ENCODE peak calls at places on chromosome 13, in ten cellular contexts. One of them, this sample, is unnamed.

GRCh38 chr13:106373989-106374572 is 161.4 kb downstream of the EFNB2 start:
- DNase-seq in dorsolateral prefrontal cortex: no peak
- DNase-seq in transverse colon: no peak
- DNase-seq in tibial nerve: no peak
- DNase-seq in stomach: no peak
- DNase-seq in astrocyte: peak; percentile 71
- DNase-seq in CD8-positive, alpha-beta T cell: no peak
- DNase-seq in fibroblast of the aortic adventitia: peak; percentile 80
- DNase-seq in cardiac muscle cell: no peak
- DNase-seq in osteoblast: no peak
- DNase-seq in this sample: peak; percentile 48

GRCh38 chr13:37492741-37493514 is 105.6 kb downstream of the POSTN start:
- DNase-seq in cardiac muscle cell: peak; percentile 4
- DNase-seq in osteoblast: no peak
- DNase-seq in tibial nerve: no peak
- DNase-seq in dorsolateral prefrontal cortex: no peak
- DNase-seq in CD8-positive, alpha-beta T cell: no peak
- DNase-seq in fibroblast of the aortic adventitia: peak; percentile 72
- DNase-seq in stomach: no peak
- DNase-seq in transverse colon: no peak
- DNase-seq in astrocyte: peak; percentile 98
- DNase-seq in this sample: peak; percentile 60

GRCh38 chr13:113647351-113648217 is 10.4 kb downstream of the ATP4B start:
- DNase-seq in astrocyte: peak; percentile 20
- DNase-seq in stomach: peak; percentile 96
- DNase-seq in cardiac muscle cell: no peak
- DNase-seq in osteoblast: peak; percentile 76
- DNase-seq in transverse colon: peak; percentile 94
- DNase-seq in tibial nerve: peak; percentile 79
- DNase-seq in fibroblast of the aortic adventitia: peak; percentile 51
- DNase-seq in dorsolateral prefrontal cortex: peak; percentile 85
- DNase-seq in CD8-positive, alpha-beta T cell: no peak
- DNase-seq in this sample: peak; percentile 63

GRCh38 chr13:23715092-23715761 is 145.0 kb downstream of the TNFRSF19 start:
- DNase-seq in dorsolateral prefrontal cortex: no peak
- DNase-seq in stomach: no peak
- DNase-seq in tibial nerve: no peak
- DNase-seq in osteoblast: peak; percentile 41
- DNase-seq in transverse colon: no peak
- DNase-seq in cardiac muscle cell: no peak
- DNase-seq in astrocyte: no peak
- DNase-seq in fibroblast of the aortic adventitia: no peak
- DNase-seq in CD8-positive, alpha-beta T cell: no peak
- DNase-seq in this sample: no peak

GRCh38 chr13:82772802-82773201 is 1109.5 kb downstream of the SLITRK1 start:
- DNase-seq in cardiac muscle cell: no peak
- DNase-seq in tibial nerve: no peak
- DNase-seq in astrocyte: peak; percentile 36
- DNase-seq in transverse colon: no peak
- DNase-seq in stomach: no peak
- DNase-seq in osteoblast: no peak
- DNase-seq in dorsolateral prefrontal cortex: no peak
- DNase-seq in fibroblast of the aortic adventitia: peak; percentile 40
- DNase-seq in CD8-positive, alpha-beta T cell: no peak
- DNase-seq in this sample: peak; percentile 21

GRCh38 chr13:41075034-41075433 is 13.7 kb downstream of the WBP4 start:
- DNase-seq in cardiac muscle cell: peak; percentile 64
- DNase-seq in astrocyte: no peak
- DNase-seq in dorsolateral prefrontal cortex: no peak
- DNase-seq in stomach: no peak
- DNase-seq in fibroblast of the aortic adventitia: peak; percentile 60
- DNase-seq in tibial nerve: no peak
- DNase-seq in osteoblast: peak; percentile 31
- DNase-seq in transverse colon: no peak
- DNase-seq in CD8-positive, alpha-beta T cell: no peak
- DNase-seq in this sample: no peak

GRCh38 chr13:84607614-84608013 is 725.3 kb upstream of the SLITRK1 start:
- DNase-seq in dorsolateral prefrontal cortex: peak; percentile 14
- DNase-seq in astrocyte: peak; percentile 86
- DNase-seq in stomach: no peak
- DNase-seq in osteoblast: peak; percentile 58
- DNase-seq in transverse colon: no peak
- DNase-seq in tibial nerve: no peak
- DNase-seq in fibroblast of the aortic adventitia: peak; percentile 82
- DNase-seq in CD8-positive, alpha-beta T cell: no peak
- DNase-seq in cardiac muscle cell: no peak
- DNase-seq in this sample: peak; percentile 83

GRCh38 chr13:42064259-42064658 is 15.8 kb downstream of the DGKH start:
- DNase-seq in stomach: no peak
- DNase-seq in astrocyte: peak; percentile 96
- DNase-seq in tibial nerve: no peak
- DNase-seq in osteoblast: peak; percentile 71
- DNase-seq in fibroblast of the aortic adventitia: peak; percentile 59
- DNase-seq in dorsolateral prefrontal cortex: no peak
- DNase-seq in CD8-positive, alpha-beta T cell: no peak
- DNase-seq in transverse colon: no peak
- DNase-seq in cardiac muscle cell: no peak
- DNase-seq in this sample: peak; percentile 65

GRCh38 chr13:66888698-66889097 is 341.4 kb downstream of the PCDH9 start:
- DNase-seq in cardiac muscle cell: no peak
- DNase-seq in transverse colon: no peak
- DNase-seq in fibroblast of the aortic adventitia: no peak
- DNase-seq in astrocyte: peak; percentile 7
- DNase-seq in CD8-positive, alpha-beta T cell: no peak
- DNase-seq in osteoblast: no peak
- DNase-seq in stomach: no peak
- DNase-seq in dorsolateral prefrontal cortex: no peak
- DNase-seq in tibial nerve: no peak
- DNase-seq in this sample: no peak

GRCh38 chr13:100594731-100595130 is 6.1 kb upstream of the GGACT start:
- DNase-seq in osteoblast: no peak
- DNase-seq in fibroblast of the aortic adventitia: no peak
- DNase-seq in CD8-positive, alpha-beta T cell: no peak
- DNase-seq in astrocyte: no peak
- DNase-seq in tibial nerve: no peak
- DNase-seq in dorsolateral prefrontal cortex: no peak
- DNase-seq in cardiac muscle cell: peak; percentile 42
- DNase-seq in transverse colon: peak; percentile 38
- DNase-seq in stomach: peak; percentile 56
- DNase-seq in this sample: no peak

DNA sequence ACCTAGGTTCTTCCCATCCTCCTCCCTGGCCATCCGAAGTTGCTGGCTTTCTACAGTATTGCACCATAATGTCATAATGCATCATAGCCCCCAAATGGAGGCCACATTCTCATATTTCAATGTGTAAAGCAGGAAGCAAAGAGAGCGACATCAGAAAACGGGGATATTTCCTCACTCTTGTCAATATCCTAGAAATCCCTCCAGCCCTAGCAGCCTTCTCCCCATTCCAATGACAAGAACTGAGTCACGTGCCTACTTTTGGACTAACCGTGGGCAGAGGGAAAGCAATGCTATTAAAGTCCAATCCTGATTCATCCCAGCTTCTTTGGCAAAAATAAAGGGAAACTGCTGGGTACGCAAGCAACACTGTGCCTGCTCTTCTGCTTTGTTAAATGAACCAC is 4.3 kb upstream of the RAP2A start:
- DNase-seq in dorsolateral prefrontal cortex: peak; percentile 66
- DNase-seq in fibroblast of the aortic adventitia: peak; percentile 45
- DNase-seq in astrocyte: peak; percentile 52
- DNase-seq in transverse colon: no peak
- DNase-seq in osteoblast: peak; percentile 80
- DNase-seq in CD8-positive, alpha-beta T cell: no peak
- DNase-seq in stomach: no peak
- DNase-seq in tibial nerve: no peak
- DNase-seq in cardiac muscle cell: no peak
- DNase-seq in this sample: peak; percentile 63
- H3K4me3 ChIP-seq in dorsolateral prefrontal cortex: peak overlapping the region; percentile 34
- H3K4me3 ChIP-seq in fibroblast of the aortic adventitia: no peak overlapping the region
- H3K4me3 ChIP-seq in astrocyte: peak overlapping the region; percentile 40
- H3K4me3 ChIP-seq in transverse colon: no peak overlapping the region
- H3K4me3 ChIP-seq in osteoblast: peak overlapping the region; percentile 60
- H3K4me3 ChIP-seq in CD8-positive, alpha-beta T cell: no peak overlapping the region
- H3K4me3 ChIP-seq in stomach: no peak overlapping the region
- H3K4me3 ChIP-seq in tibial nerve: peak overlapping the region; percentile 0
- H3K4me3 ChIP-seq in cardiac muscle cell: no peak overlapping the region
- H3K4me3 ChIP-seq in this sample: peak overlapping the region; percentile 32

DNA sequence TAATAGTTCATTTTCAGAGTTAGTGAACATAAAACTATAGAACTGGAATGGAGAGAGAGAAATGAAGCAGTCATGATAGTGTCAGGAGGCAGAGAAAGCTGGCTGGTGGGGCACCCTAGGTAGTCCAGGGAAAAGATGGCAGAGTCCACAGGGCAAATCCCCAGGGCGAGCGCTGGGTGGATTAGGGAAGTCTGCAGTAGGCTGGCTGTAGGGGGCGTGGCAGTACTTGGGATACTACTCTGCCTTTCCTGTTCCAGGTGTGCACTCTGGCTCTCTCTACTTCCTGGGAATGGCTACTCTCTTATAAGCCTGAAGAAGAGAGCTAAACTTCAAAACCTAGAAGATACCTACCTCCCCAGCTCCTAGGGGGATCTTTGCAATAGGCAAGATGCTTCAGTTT is 232.9 kb upstream of the SLC10A2 start:
- DNase-seq in transverse colon: peak; percentile 60
- DNase-seq in osteoblast: no peak
- DNase-seq in fibroblast of the aortic adventitia: no peak
- DNase-seq in stomach: no peak
- DNase-seq in dorsolateral prefrontal cortex: no peak
- DNase-seq in CD8-positive, alpha-beta T cell: no peak
- DNase-seq in cardiac muscle cell: no peak
- DNase-seq in tibial nerve: no peak
- DNase-seq in astrocyte: no peak
- DNase-seq in this sample: no peak
- TF ChIP-seq CTCF in transverse colon: no peak
- TF ChIP-seq CTCF in osteoblast: no peak
- TF ChIP-seq CTCF in fibroblast of the aortic adventitia: no peak
- TF ChIP-seq CTCF in stomach: no peak
- TF ChIP-seq CTCF in dorsolateral prefrontal cortex: no peak
- TF ChIP-seq CTCF in CD8-positive, alpha-beta T cell: no peak
- TF ChIP-seq CTCF in cardiac muscle cell: no peak
- TF ChIP-seq CTCF in tibial nerve: no peak
- TF ChIP-seq CTCF in astrocyte: no peak
- TF ChIP-seq CTCF in this sample: no peak

DNA sequence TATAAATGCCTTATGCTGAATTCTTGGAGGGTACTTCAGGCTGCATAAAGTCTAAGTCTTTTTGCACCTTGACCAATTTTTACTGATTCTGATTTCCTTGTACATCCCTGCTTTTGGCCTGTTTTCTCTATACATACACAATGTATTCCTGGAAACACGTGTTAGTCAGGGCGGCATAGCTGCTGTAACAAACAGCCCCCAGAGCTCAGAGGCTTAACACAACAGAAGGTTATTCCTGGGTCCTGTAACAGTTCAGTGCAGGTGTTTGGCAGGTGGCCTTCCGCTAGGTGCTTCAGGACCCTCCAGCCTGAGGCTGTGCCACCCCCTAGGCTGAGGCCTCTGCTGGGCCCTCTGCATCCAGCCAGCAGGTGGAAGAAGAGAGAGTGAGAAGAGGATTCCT is 82.9 kb downstream of the ZAR1L start:
- DNase-seq in fibroblast of the aortic adventitia: no peak
- DNase-seq in stomach: no peak
- DNase-seq in cardiac muscle cell: no peak
- DNase-seq in osteoblast: no peak
- DNase-seq in CD8-positive, alpha-beta T cell: no peak
- DNase-seq in tibial nerve: no peak
- DNase-seq in dorsolateral prefrontal cortex: no peak
- DNase-seq in transverse colon: no peak
- DNase-seq in astrocyte: no peak
- DNase-seq in this sample: no peak
- H3K4me3 ChIP-seq in fibroblast of the aortic adventitia: no peak overlapping the region
- H3K4me3 ChIP-seq in stomach: no peak overlapping the region
- H3K4me3 ChIP-seq in cardiac muscle cell: no peak overlapping the region
- H3K4me3 ChIP-seq in osteoblast: no peak overlapping the region
- H3K4me3 ChIP-seq in CD8-positive, alpha-beta T cell: no peak overlapping the region
- H3K4me3 ChIP-seq in tibial nerve: no peak overlapping the region
- H3K4me3 ChIP-seq in dorsolateral prefrontal cortex: no peak overlapping the region
- H3K4me3 ChIP-seq in transverse colon: no peak overlapping the region
- H3K4me3 ChIP-seq in astrocyte: no peak overlapping the region
- H3K4me3 ChIP-seq in this sample: no peak overlapping the region

GRCh38 chr13:44574466-44574855 is 1.7 kb downstream of the TSC22D1 start:
- DNase-seq in fibroblast of the aortic adventitia: no peak
- DNase-seq in dorsolateral prefrontal cortex: no peak
- DNase-seq in osteoblast: peak; percentile 72
- DNase-seq in cardiac muscle cell: no peak
- DNase-seq in CD8-positive, alpha-beta T cell: no peak
- DNase-seq in tibial nerve: no peak
- DNase-seq in astrocyte: no peak
- DNase-seq in transverse colon: no peak
- DNase-seq in stomach: no peak
- DNase-seq in this sample: no peak

GRCh38 chr13:44573071-44573470 is 3.1 kb downstream of the TSC22D1 start:
- DNase-seq in fibroblast of the aortic adventitia: no peak
- DNase-seq in CD8-positive, alpha-beta T cell: no peak
- DNase-seq in osteoblast: no peak
- DNase-seq in astrocyte: no peak
- DNase-seq in dorsolateral prefrontal cortex: no peak
- DNase-seq in cardiac muscle cell: no peak
- DNase-seq in stomach: no peak
- DNase-seq in tibial nerve: no peak
- DNase-seq in transverse colon: no peak
- DNase-seq in this sample: no peak

GRCh38 chr13:44575741-44576395 is at the start of gene TSC22D1:
- DNase-seq in tibial nerve: peak; percentile 21
- DNase-seq in stomach: peak; percentile 51
- DNase-seq in cardiac muscle cell: peak; percentile 57
- DNase-seq in transverse colon: peak; percentile 57
- DNase-seq in fibroblast of the aortic adventitia: peak; percentile 58
- DNase-seq in dorsolateral prefrontal cortex: peak; percentile 61
- DNase-seq in astrocyte: peak; percentile 59
- DNase-seq in CD8-positive, alpha-beta T cell: peak; percentile 79
- DNase-seq in osteoblast: peak; percentile 82
- DNase-seq in this sample: peak; percentile 47

GRCh38 chr13:44575035-44575434 is 1.1 kb downstream of the TSC22D1 start:
- DNase-seq in fibroblast of the aortic adventitia: no peak
- DNase-seq in dorsolateral prefrontal cortex: no peak
- DNase-seq in astrocyte: no peak
- DNase-seq in transverse colon: no peak
- DNase-seq in stomach: no peak
- DNase-seq in osteoblast: no peak
- DNase-seq in cardiac muscle cell: no peak
- DNase-seq in tibial nerve: no peak
- DNase-seq in CD8-positive, alpha-beta T cell: no peak
- DNase-seq in this sample: no peak

GRCh38 chr13:44573790-44574465 is 2.2 kb downstream of the TSC22D1 start:
- DNase-seq in astrocyte: peak; percentile 76
- DNase-seq in osteoblast: peak; percentile 83
- DNase-seq in tibial nerve: no peak
- DNase-seq in cardiac muscle cell: peak; percentile 40
- DNase-seq in CD8-positive, alpha-beta T cell: no peak
- DNase-seq in fibroblast of the aortic adventitia: peak; percentile 66
- DNase-seq in dorsolateral prefrontal cortex: no peak
- DNase-seq in transverse colon: no peak
- DNase-seq in stomach: peak; percentile 67
- DNase-seq in this sample: peak; percentile 61
- TF ChIP-seq CTCF in astrocyte: peak; percentile 59
- TF ChIP-seq CTCF in osteoblast: peak; percentile 59
- TF ChIP-seq CTCF in tibial nerve: no peak
- TF ChIP-seq CTCF in cardiac muscle cell: peak; percentile 44
- TF ChIP-seq CTCF in CD8-positive, alpha-beta T cell: no peak
- TF ChIP-seq CTCF in fibroblast of the aortic adventitia: peak; percentile 70
- TF ChIP-seq CTCF in dorsolateral prefrontal cortex: peak; percentile 22
- TF ChIP-seq CTCF in transverse colon: peak; percentile 40
- TF ChIP-seq CTCF in stomach: no peak
- TF ChIP-seq CTCF in this sample: peak; percentile 40

GRCh38 chr13:49627831-49628652 is at the start of gene ARL11:
- DNase-seq in stomach: peak; percentile 56
- DNase-seq in astrocyte: no peak
- DNase-seq in tibial nerve: peak; percentile 45
- DNase-seq in osteoblast: no peak
- DNase-seq in CD8-positive, alpha-beta T cell: peak; percentile 72
- DNase-seq in cardiac muscle cell: no peak
- DNase-seq in transverse colon: peak; percentile 80
- DNase-seq in dorsolateral prefrontal cortex: no peak
- DNase-seq in fibroblast of the aortic adventitia: no peak
- DNase-seq in this sample: no peak
- H3K4me3 ChIP-seq in stomach: peak within 1 kb of the TSS; percentile 32
- H3K4me3 ChIP-seq in astrocyte: no peak within 1 kb of the TSS
- H3K4me3 ChIP-seq in tibial nerve: peak within 1 kb of the TSS; percentile 22
- H3K4me3 ChIP-seq in osteoblast: no peak within 1 kb of the TSS
- H3K4me3 ChIP-seq in CD8-positive, alpha-beta T cell: peak within 1 kb of the TSS; percentile 30
- H3K4me3 ChIP-seq in cardiac muscle cell: no peak within 1 kb of the TSS
- H3K4me3 ChIP-seq in transverse colon: no peak within 1 kb of the TSS
- H3K4me3 ChIP-seq in dorsolateral prefrontal cortex: peak within 1 kb of the TSS; percentile 2
- H3K4me3 ChIP-seq in fibroblast of the aortic adventitia: no peak within 1 kb of the TSS
- H3K4me3 ChIP-seq in this sample: no peak within 1 kb of the TSS